ENCODE peak calls at places on chromosomes 5 and 9, in five cellular contexts. One of them, this sample, is unnamed.

GRCh38 chr5:139668064-139668880 is 20.1 kb downstream of the CXXC5 start:
- DNase-seq in cardiac muscle cell: no peak
- DNase-seq in kidney: peak; percentile 85
- DNase-seq in cardiac fibroblast: peak; percentile 52
- DNase-seq in body of pancreas: no peak
- DNase-seq in this sample: peak; percentile 35

GRCh38 chr5:1479581-1480188 is 34.4 kb upstream of the SLC6A3 start:
- DNase-seq in cardiac muscle cell: peak; percentile 30
- DNase-seq in kidney: peak; percentile 76
- DNase-seq in cardiac fibroblast: peak; percentile 60
- DNase-seq in body of pancreas: no peak
- DNase-seq in this sample: peak; percentile 15

GRCh38 chr9:102499468-102499867 is 495.7 kb upstream of the CYLC2 start:
- DNase-seq in cardiac muscle cell: no peak
- DNase-seq in kidney: no peak
- DNase-seq in cardiac fibroblast: no peak
- DNase-seq in body of pancreas: no peak
- DNase-seq in this sample: no peak

GRCh38 chr9:35258665-35259474 is 97.1 kb downstream of the UNC13B start:
- DNase-seq in cardiac muscle cell: peak; percentile 88
- DNase-seq in kidney: peak; percentile 85
- DNase-seq in cardiac fibroblast: peak; percentile 87
- DNase-seq in body of pancreas: peak; percentile 76
- DNase-seq in this sample: peak; percentile 62

GRCh38 chr5:61587120-61587519 is 255.1 kb downstream of the ZSWIM6 start:
- DNase-seq in cardiac muscle cell: no peak
- DNase-seq in kidney: no peak
- DNase-seq in cardiac fibroblast: peak; percentile 79
- DNase-seq in body of pancreas: no peak
- DNase-seq in this sample: no peak

GRCh38 chr5:122182491-122182921 is 53.2 kb downstream of the ZNF474 start:
- DNase-seq in cardiac muscle cell: no peak
- DNase-seq in kidney: no peak
- DNase-seq in cardiac fibroblast: peak; percentile 93
- DNase-seq in body of pancreas: no peak
- DNase-seq in this sample: peak; percentile 96

GRCh38 chr5:2175842-2176404 is 293.2 kb upstream of the IRX4 start:
- DNase-seq in cardiac muscle cell: no peak
- DNase-seq in kidney: no peak
- DNase-seq in cardiac fibroblast: no peak
- DNase-seq in body of pancreas: no peak
- DNase-seq in this sample: no peak

GRCh38 chr9:110213413-110214044 is 5.6 kb upstream of the C9orf152 start:
- DNase-seq in cardiac muscle cell: no peak
- DNase-seq in kidney: no peak
- DNase-seq in cardiac fibroblast: no peak
- DNase-seq in body of pancreas: peak; percentile 60
- DNase-seq in this sample: peak; percentile 41

GRCh38 chr9:106602354-106602753 is 260.6 kb upstream of the ZNF462 start:
- DNase-seq in cardiac muscle cell: no peak
- DNase-seq in kidney: no peak
- DNase-seq in cardiac fibroblast: no peak
- DNase-seq in body of pancreas: no peak
- DNase-seq in this sample: no peak

GRCh38 chr5:32251864-32252458 is 60.8 kb downstream of the MTMR12 start:
- DNase-seq in cardiac muscle cell: no peak
- DNase-seq in kidney: no peak
- DNase-seq in cardiac fibroblast: no peak
- DNase-seq in body of pancreas: no peak
- DNase-seq in this sample: no peak

GRCh38 chr9:15249042-15249818 is 57.8 kb downstream of the TTC39B start:
- DNase-seq in cardiac muscle cell: peak; percentile 2
- DNase-seq in kidney: no peak
- DNase-seq in cardiac fibroblast: peak; percentile 81
- DNase-seq in body of pancreas: no peak
- DNase-seq in this sample: no peak

GRCh38 chr9:131320031-131320685 is 30.6 kb downstream of the PLPP7 start:
- DNase-seq in cardiac muscle cell: no peak
- DNase-seq in kidney: peak; percentile 45
- DNase-seq in cardiac fibroblast: no peak
- DNase-seq in body of pancreas: no peak
- DNase-seq in this sample: no peak

GRCh38 chr9:121439711-121440110 is 59.9 kb downstream of the GGTA1 start:
- DNase-seq in cardiac muscle cell: no peak
- DNase-seq in kidney: no peak
- DNase-seq in cardiac fibroblast: peak; percentile 41
- DNase-seq in body of pancreas: no peak
- DNase-seq in this sample: no peak

GRCh38 chr5:14675865-14676300 is 11.4 kb downstream of the OTULIN start:
- DNase-seq in cardiac muscle cell: no peak
- DNase-seq in kidney: no peak
- DNase-seq in cardiac fibroblast: no peak
- DNase-seq in body of pancreas: no peak
- DNase-seq in this sample: no peak

GRCh38 chr9:85118990-85119755 is 449.6 kb downstream of the NTRK2 start:
- DNase-seq in cardiac muscle cell: no peak
- DNase-seq in kidney: no peak
- DNase-seq in cardiac fibroblast: no peak
- DNase-seq in body of pancreas: no peak
- DNase-seq in this sample: peak; percentile 93

GRCh38 chr5:65213921-65214525 is 267.7 kb downstream of the ADAMTS6 start:
- DNase-seq in cardiac muscle cell: peak; percentile 27
- DNase-seq in kidney: no peak
- DNase-seq in cardiac fibroblast: peak; percentile 67
- DNase-seq in body of pancreas: no peak
- DNase-seq in this sample: peak; percentile 49

GRCh38 chr5:41649659-41650058 is 139.3 kb upstream of the PLCXD3 start:
- DNase-seq in cardiac muscle cell: no peak
- DNase-seq in kidney: no peak
- DNase-seq in cardiac fibroblast: peak; percentile 87
- DNase-seq in body of pancreas: no peak
- DNase-seq in this sample: no peak

GRCh38 chr9:4303002-4303401 is 3.1 kb upstream of the GLIS3 start:
- DNase-seq in cardiac muscle cell: no peak
- DNase-seq in kidney: no peak
- DNase-seq in cardiac fibroblast: peak; percentile 61
- DNase-seq in body of pancreas: no peak
- DNase-seq in this sample: no peak

GRCh38 chr9:134730011-134730760 is 88.6 kb downstream of the COL5A1 start:
- DNase-seq in cardiac muscle cell: no peak
- DNase-seq in kidney: no peak
- DNase-seq in cardiac fibroblast: peak; percentile 52
- DNase-seq in body of pancreas: no peak
- DNase-seq in this sample: no peak

GRCh38 chr9:36987891-36988290 is 46.2 kb downstream of the PAX5 start:
- DNase-seq in cardiac muscle cell: no peak
- DNase-seq in kidney: no peak
- DNase-seq in cardiac fibroblast: no peak
- DNase-seq in body of pancreas: no peak
- DNase-seq in this sample: peak; percentile 21

GRCh38 chr5:144394036-144394435 is 223.4 kb downstream of the KCTD16 start:
- DNase-seq in cardiac muscle cell: no peak
- DNase-seq in kidney: no peak
- DNase-seq in cardiac fibroblast: no peak
- DNase-seq in body of pancreas: no peak
- DNase-seq in this sample: no peak
- TF ChIP-seq CTCF in cardiac muscle cell: no peak
- TF ChIP-seq CTCF in kidney: no peak
- TF ChIP-seq CTCF in cardiac fibroblast: no peak
- TF ChIP-seq CTCF in body of pancreas: peak; percentile 7
- TF ChIP-seq CTCF in this sample: no peak

DNA sequence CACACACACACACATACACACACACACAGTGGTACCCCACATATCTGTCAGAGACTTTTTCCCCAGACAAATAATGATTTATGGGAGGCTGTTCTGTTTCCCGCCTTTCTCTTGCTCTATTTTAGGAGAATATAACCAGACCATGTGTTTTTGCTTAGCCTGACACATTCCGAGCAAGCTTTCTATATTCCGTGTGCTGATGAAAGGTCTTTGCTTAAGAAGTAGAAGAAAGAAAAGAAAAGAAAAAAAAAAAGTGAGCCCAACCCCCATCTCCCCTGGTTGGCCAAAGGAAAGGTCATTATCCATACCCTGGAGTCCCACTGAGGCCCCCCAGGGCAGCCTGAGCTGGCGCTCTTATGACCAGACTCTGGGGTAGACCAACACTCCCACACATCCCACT is 338.6 kb downstream of the SLIT3 start:
- DNase-seq in cardiac muscle cell: no peak
- DNase-seq in kidney: no peak
- DNase-seq in cardiac fibroblast: no peak
- DNase-seq in body of pancreas: no peak
- DNase-seq in this sample: no peak
- H3K4me3 ChIP-seq in cardiac muscle cell: no peak overlapping the region
- H3K4me3 ChIP-seq in kidney: no peak overlapping the region
- H3K4me3 ChIP-seq in cardiac fibroblast: no peak overlapping the region
- H3K4me3 ChIP-seq in body of pancreas: no peak overlapping the region
- H3K4me3 ChIP-seq in this sample: no peak overlapping the region

DNA sequence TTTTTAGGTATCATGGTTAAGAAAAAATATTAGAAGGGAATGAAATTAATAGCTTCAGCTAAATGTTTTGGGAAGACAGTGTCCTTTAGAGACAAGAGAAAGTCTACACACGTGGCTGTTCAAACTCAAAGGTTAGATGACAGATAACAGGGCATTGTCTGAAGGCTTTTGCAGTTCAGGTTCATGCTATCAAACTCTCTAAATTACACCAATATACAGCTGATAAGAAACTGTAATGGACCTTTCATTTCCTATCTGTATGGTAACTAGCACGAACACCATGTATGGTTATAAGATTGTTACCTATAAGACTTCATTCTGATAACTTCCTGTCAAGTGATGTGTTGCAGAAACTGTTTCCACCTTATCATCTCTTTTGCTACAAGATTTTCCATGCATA is 240.6 kb upstream of the MEF2C start:
- DNase-seq in cardiac muscle cell: no peak
- DNase-seq in kidney: no peak
- DNase-seq in cardiac fibroblast: no peak
- DNase-seq in body of pancreas: no peak
- DNase-seq in this sample: no peak
- TF ChIP-seq CTCF in cardiac muscle cell: no peak
- TF ChIP-seq CTCF in kidney: no peak
- TF ChIP-seq CTCF in cardiac fibroblast: no peak
- TF ChIP-seq CTCF in body of pancreas: no peak
- TF ChIP-seq CTCF in this sample: no peak

DNA sequence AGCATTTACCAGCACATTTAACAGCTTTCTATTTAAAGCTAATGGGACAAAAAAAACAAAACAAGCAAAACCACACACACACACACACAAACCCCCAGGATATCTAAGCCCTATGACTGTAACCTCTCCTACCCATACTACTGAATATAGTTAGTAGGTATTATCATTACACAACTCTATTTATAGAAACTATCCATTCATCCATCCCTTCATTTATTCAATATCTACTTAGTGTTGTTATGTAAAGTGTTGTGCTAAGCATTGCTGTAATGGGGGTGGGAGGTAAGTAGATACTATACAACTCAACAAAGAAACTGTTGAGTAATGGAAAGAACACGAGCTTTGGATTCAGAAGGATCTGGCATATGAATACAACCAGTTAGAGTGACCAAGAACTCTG is 82.3 kb upstream of the ZNF608 start:
- DNase-seq in cardiac muscle cell: no peak
- DNase-seq in kidney: no peak
- DNase-seq in cardiac fibroblast: no peak
- DNase-seq in body of pancreas: no peak
- DNase-seq in this sample: no peak
- H3K4me3 ChIP-seq in cardiac muscle cell: no peak overlapping the region
- H3K4me3 ChIP-seq in kidney: no peak overlapping the region
- H3K4me3 ChIP-seq in cardiac fibroblast: no peak overlapping the region
- H3K4me3 ChIP-seq in body of pancreas: no peak overlapping the region
- H3K4me3 ChIP-seq in this sample: no peak overlapping the region

GRCh38 chr5:155616779-155617392 is 603.3 kb downstream of the KIF4B start:
- DNase-seq in cardiac muscle cell: peak; percentile 42
- DNase-seq in kidney: no peak
- DNase-seq in cardiac fibroblast: peak; percentile 0
- DNase-seq in body of pancreas: peak; percentile 23
- DNase-seq in this sample: no peak
- TF ChIP-seq CTCF in cardiac muscle cell: peak; percentile 33
- TF ChIP-seq CTCF in kidney: peak; percentile 42
- TF ChIP-seq CTCF in cardiac fibroblast: peak; percentile 25
- TF ChIP-seq CTCF in body of pancreas: peak; percentile 28
- TF ChIP-seq CTCF in this sample: peak; percentile 26

DNA sequence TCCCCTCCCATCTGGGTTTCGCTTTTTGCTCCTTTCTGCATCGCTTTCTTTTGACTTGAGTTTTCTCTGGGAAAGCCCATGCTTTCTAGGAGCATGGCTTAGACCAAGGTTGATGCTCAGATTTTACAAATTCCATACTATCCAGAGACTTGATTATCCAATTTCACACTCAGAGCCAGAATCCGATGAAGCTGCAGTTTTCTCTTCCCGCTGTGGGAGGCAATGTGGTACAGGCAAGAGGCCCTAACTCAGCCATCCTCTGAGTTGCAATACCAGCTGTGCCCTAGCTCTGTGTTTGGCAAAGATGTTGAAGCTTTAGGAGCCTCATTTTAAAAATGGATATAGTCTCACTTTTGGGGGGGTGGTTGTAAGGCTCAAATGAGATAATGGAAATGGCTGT is 85.1 kb downstream of the BRINP1 start:
- DNase-seq in cardiac muscle cell: peak; percentile 54
- DNase-seq in kidney: no peak
- DNase-seq in cardiac fibroblast: no peak
- DNase-seq in body of pancreas: no peak
- DNase-seq in this sample: no peak
- H3K4me3 ChIP-seq in cardiac muscle cell: no peak overlapping the region
- H3K4me3 ChIP-seq in kidney: no peak overlapping the region
- H3K4me3 ChIP-seq in cardiac fibroblast: no peak overlapping the region
- H3K4me3 ChIP-seq in body of pancreas: no peak overlapping the region
- H3K4me3 ChIP-seq in this sample: no peak overlapping the region

GRCh38 chr5:143405063-143405746 is 1.7 kb upstream of the NR3C1 start:
- DNase-seq in cardiac muscle cell: peak; percentile 89
- DNase-seq in kidney: peak; percentile 96
- DNase-seq in cardiac fibroblast: peak; percentile 85
- DNase-seq in body of pancreas: peak; percentile 85
- DNase-seq in this sample: peak; percentile 42
- TF ChIP-seq CTCF in cardiac muscle cell: no peak
- TF ChIP-seq CTCF in kidney: peak; percentile 5
- TF ChIP-seq CTCF in cardiac fibroblast: peak; percentile 17
- TF ChIP-seq CTCF in body of pancreas: no peak
- TF ChIP-seq CTCF in this sample: peak; percentile 21

GRCh38 chr5:77877516-77878070 is 101.5 kb upstream of the TBCA start:
- DNase-seq in cardiac muscle cell: no peak
- DNase-seq in kidney: no peak
- DNase-seq in cardiac fibroblast: no peak
- DNase-seq in body of pancreas: no peak
- DNase-seq in this sample: no peak
- H3K4me3 ChIP-seq in cardiac muscle cell: no peak overlapping the region
- H3K4me3 ChIP-seq in kidney: no peak overlapping the region
- H3K4me3 ChIP-seq in cardiac fibroblast: no peak overlapping the region
- H3K4me3 ChIP-seq in body of pancreas: no peak overlapping the region
- H3K4me3 ChIP-seq in this sample: no peak overlapping the region

DNA sequence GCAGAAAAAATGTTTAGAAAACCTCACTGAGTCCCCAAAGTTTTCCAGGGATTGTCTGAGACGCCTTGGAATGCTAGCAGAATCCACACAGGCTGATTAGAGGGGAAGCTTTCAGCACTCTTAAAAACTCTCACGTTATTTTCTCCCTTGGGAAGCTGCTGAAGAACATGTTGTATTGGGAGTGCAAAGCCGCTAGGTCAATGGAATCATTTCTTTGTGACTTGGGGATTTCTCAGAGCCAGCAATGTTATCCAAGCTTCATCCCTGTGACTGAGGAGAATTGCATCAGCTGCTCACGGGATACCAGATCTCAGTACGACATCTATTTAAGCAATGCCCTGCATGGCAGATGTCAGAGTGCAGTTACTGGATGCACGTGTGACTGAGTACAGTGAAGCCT is 426.4 kb upstream of the MPDZ start:
- DNase-seq in cardiac muscle cell: peak; percentile 36
- DNase-seq in kidney: no peak
- DNase-seq in cardiac fibroblast: peak; percentile 94
- DNase-seq in body of pancreas: no peak
- DNase-seq in this sample: no peak
- TF ChIP-seq CTCF in cardiac muscle cell: no peak
- TF ChIP-seq CTCF in kidney: no peak
- TF ChIP-seq CTCF in cardiac fibroblast: no peak
- TF ChIP-seq CTCF in body of pancreas: no peak
- TF ChIP-seq CTCF in this sample: no peak